ENCODE peak calls at places on chromosome 13, in four cellular contexts. U, H, D and P are unnamed samples.

GRCh38 chr13:60001892-60002291 is 161.8 kb downstream of the DIAPH3 start:
- DNase-seq in U (no peak), H (no peak), D (no peak), P (peak)

GRCh38 chr13:43780666-43781065 is 6.1 kb downstream of the ENOX1 start:
- DNase-seq in U (no peak), H (no peak), D (no peak), P (no peak)

GRCh38 chr13:32234914-32235313 is 80.2 kb downstream of the ZAR1L start:
- DNase-seq in U (no peak), H (no peak), D (no peak), P (no peak)

GRCh38 chr13:34678154-34678553 is 263.9 kb upstream of the NBEA start:
- DNase-seq in U (no peak), H (no peak), D (no peak), P (no peak)

GRCh38 chr13:21557995-21558394 is 46.0 kb downstream of the MICU2 start:
- DNase-seq in U (no peak), H (no peak), D (no peak), P (peak)

GRCh38 chr13:44759222-44759721 is 183.1 kb upstream of the TSC22D1 start:
- DNase-seq in U (no peak), H (no peak), D (no peak), P (no peak)

GRCh38 chr13:101111894-101112293 is 304.4 kb downstream of the NALCN start:
- DNase-seq in U (no peak), H (no peak), D (no peak), P (no peak)

GRCh38 chr13:46893820-46894533 is 2.9 kb downstream of the HTR2A start:
- DNase-seq in U (peak), H (peak), D (no peak), P (peak)

GRCh38 chr13:42420304-42420703 is 148.4 kb downstream of the AKAP11 start:
- DNase-seq in U (no peak), H (no peak), D (no peak), P (no peak)

DNA sequence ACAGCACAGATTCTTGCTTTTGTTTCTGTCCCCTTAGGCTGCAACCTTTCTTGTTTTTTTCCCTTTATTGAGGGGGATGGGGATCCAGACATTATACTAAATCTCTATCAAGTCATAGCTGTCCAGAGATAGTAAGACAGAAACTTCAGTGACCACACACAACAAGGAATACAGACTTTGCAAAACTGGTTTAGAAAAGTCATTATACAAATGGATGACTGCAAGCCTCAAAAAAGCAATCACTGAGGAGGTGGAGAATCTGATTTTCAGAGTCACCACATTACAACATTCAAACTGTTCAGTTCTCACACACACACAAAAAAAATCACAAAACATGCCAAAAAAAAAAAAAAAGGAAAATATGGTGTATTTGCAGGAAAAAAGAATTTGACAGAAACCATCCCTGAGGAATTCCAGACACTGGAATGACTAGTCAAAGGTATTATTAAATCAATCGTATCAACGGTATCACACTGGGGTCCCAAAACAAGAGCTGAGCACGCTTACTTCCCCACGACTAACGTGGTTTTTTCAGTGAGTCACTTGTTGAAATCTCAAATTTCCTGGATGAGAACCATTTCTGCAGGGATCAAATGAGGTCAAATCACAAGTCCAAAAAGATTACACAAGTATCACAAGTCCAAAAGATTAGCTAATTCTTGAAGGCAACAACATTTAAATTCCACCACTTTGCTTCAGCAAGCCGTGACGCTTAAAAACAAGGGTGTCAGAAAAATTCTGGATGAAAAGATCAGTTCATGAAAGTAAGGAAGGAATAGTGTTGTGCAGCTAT is 41.2 kb downstream of the USP12 start:
- DNase-seq in U (no peak), H (no peak), D (no peak), P (peak)
- H3K4me3 ChIP-seq in U (no peak), H (no peak), D (no peak), P (no peak)

DNA sequence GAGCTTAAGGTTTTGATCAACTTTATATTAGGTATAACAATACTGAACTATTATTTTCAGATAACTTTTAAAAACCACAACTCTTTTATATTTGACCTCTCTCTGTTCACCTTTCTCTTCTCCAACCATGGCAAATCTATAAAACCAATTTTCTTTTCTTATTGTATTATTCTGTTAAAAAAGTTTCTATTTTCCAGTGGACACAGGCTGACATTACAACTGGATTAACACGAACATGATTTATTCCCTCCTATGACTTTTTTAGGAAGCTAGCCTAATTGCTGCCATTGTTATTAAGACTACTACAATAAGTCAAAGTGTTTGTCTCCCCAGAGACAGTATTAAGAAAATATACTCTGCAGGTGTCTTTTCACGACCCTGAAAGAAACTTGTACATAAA is 2291.1 kb upstream of the PCDH20 start:
- DNase-seq in U (no peak), H (no peak), D (no peak), P (no peak)
- TF ChIP-seq CTCF in U (no peak), H (no peak), D (no peak), P (no peak)

DNA sequence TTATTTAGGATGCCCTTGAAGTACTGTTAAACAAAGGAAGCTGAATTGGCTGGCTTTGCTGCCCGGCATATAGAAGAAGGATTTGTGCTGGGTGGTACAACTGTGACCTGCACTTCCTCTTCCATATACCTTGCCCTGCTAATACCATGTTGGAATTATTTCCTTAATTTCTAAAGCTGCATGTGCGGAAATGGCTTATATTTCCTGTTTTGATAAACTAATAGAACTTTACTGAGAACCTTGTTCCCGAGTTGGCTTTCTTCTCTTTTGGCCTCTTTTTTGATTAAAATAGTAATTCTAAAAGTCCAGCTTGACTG is 41.2 kb downstream of the COL4A2 start:
- DNase-seq in U (no peak), H (no peak), D (no peak), P (no peak)
- H3K4me3 ChIP-seq in U (no peak), H (no peak), D (no peak), P (no peak)

GRCh38 chr13:90233933-90234672 is 1113.4 kb upstream of the MIR17HG start:
- DNase-seq in U (no peak), H (no peak), D (no peak), P (peak)
- TF ChIP-seq CTCF in U (no peak), H (no peak), D (no peak), P (peak)

GRCh38 chr13:28584873-28585317 is 74.0 kb upstream of the POMP start:
- DNase-seq in U (no peak), H (no peak), D (no peak), P (peak)

GRCh38 chr13:28585557-28585956 is 73.4 kb upstream of the POMP start:
- DNase-seq in U (no peak), H (no peak), D (no peak), P (no peak)

GRCh38 chr13:28582892-28583240 is 76.1 kb upstream of the POMP start:
- DNase-seq in U (no peak), H (no peak), D (no peak), P (no peak)

GRCh38 chr13:28582225-28582891 is 76.6 kb upstream of the POMP start:
- DNase-seq in U (no peak), H (no peak), D (no peak), P (peak)

DNA sequence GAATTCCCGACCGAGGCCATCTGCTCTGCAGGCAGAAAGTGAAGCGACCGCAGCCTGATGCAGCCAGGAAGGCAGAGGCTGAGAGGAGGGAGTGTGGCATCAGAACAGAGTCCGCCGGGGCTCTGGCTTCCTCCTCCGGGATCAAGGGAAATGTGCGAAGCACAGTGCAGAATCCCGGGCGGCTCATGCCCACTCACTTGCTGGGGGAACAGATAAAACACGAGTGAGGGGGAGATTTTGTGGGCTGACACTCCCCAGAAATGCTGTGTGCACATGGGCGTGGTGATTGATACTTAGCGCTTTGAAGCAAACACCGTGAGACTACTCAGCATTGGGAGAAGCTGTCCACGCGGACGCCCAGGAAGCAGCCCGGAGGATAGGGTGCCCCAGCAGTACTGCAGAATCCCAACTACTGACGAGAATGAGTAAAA is 75.3 kb upstream of the POMP start:
- DNase-seq in U (no peak), H (no peak), D (no peak), P (peak)
- H3K4me3 ChIP-seq in U (no peak), H (no peak), D (no peak), P (no peak)

DNA sequence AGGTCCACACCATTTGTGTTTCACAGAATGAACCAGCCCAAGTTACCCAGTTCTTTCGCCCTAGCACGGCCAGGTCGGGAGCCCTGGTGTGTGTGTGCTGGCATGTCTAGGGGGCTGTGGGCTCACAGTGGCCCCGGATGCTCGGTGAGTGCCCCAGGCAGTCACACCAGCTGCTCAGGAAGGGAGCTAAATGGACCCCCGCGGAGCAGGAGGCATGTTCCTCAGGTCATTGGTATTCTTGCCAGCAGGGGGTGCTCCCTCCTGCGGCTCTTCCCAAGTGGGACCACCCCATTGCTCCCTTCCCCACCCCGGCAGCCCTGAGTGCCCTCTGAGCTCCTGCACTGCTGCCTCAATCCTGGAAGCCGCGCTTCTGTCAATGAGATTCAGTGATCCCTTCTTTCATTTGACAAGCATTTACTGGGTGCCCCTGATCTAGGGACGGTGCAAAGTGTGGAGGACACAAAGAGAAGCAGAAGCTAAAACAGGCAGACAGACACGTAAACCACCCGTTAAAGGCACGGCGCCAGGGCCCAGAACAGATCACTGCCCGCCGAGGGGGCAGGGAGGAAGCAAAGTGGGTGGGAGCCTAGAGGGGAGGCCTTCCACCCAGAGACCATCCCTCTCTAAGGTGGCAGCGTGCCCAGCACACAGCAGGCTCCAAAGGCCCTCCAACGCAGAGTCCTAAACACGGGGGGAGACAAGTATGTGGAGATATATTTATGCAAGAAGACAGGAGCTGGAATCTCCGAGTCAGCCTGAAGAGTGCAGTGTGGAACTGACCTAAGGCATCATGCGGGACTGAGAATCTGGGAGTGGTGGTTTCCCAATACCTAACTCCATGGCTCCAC is 5.2 kb upstream of the ADPRHL1 start:
- DNase-seq in U (no peak), H (peak), D (no peak), P (peak)
- TF ChIP-seq CTCF in U (no peak), H (peak), D (no peak), P (peak)

DNA sequence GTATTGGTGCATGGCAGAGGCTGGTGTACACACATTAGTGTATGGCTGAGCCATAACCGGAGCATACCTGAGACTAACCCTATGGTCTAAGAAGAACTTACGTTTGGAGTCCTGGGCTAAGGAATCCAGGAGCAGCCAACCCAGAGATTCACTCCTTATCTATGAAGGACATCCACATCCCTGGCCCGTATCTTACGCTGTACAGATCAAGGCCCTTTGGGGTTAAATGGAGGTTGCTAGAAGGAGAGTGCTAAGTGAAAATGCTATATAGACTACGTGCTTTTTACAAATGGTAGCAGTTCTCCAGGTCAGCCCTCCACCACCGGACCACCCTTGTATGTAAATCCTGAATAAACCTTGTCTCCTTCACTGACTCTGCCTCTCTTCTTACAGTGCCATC is 1.9 kb upstream of the SUGT1 start:
- DNase-seq in U (no peak), H (no peak), D (no peak), P (no peak)
- H3K4me3 ChIP-seq in U (no peak), H (peak), D (no peak), P (peak)

GRCh38 chr13:75482070-75482819 is at the start of gene TBC1D4:
- DNase-seq in U (peak), H (peak), D (peak), P (peak)

GRCh38 chr13:75485286-75486062 is 3.5 kb upstream of the TBC1D4 start:
- DNase-seq in U (no peak), H (no peak), D (no peak), P (peak)

GRCh38 chr13:75480691-75481175 is 1.2 kb downstream of the TBC1D4 start:
- DNase-seq in U (peak), H (peak), D (no peak), P (peak)

GRCh38 chr13:75481176-75482069 is 546 bp downstream of the TBC1D4 start:
- DNase-seq in U (peak), H (peak), D (no peak), P (no peak)

DNA sequence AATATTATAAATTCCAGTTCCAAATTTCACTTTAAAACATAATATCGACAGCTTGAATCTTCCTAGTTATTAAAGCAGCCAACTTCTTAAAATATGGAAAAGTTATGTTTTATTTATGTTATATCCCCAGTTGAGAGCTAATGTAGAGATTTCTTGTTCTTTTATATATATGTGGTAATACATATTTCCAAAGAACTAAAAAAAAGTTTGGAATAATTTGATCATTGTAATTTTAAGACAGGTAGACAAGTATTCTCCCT is 781 bp upstream of the TBC1D4 start:
- DNase-seq in U (no peak), H (no peak), D (no peak), P (no peak)
- TF ChIP-seq CTCF in U (no peak), H (no peak), D (no peak), P (no peak)

DNA sequence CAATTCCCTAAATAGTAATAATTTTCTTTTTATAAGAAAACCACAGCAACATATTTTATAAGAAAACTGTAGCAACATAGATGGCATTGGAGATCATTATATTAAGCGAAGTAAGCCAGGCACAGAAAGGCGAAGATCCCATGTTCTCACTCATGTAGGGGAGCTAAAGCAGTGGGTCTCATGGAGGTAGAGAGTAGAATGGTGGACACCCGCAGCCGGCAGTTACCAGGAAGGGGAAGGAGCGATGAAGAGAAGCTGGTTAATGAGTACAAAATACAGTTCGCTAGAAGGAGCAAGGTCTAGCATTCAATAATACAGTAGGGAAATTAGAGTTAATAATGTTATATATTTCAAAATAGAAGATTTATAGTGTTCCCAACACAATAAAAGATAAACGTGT is 42.8 kb downstream of the CRYL1 start:
- DNase-seq in U (no peak), H (no peak), D (no peak), P (no peak)
- H3K4me3 ChIP-seq in U (no peak), H (no peak), D (no peak), P (no peak)

DNA sequence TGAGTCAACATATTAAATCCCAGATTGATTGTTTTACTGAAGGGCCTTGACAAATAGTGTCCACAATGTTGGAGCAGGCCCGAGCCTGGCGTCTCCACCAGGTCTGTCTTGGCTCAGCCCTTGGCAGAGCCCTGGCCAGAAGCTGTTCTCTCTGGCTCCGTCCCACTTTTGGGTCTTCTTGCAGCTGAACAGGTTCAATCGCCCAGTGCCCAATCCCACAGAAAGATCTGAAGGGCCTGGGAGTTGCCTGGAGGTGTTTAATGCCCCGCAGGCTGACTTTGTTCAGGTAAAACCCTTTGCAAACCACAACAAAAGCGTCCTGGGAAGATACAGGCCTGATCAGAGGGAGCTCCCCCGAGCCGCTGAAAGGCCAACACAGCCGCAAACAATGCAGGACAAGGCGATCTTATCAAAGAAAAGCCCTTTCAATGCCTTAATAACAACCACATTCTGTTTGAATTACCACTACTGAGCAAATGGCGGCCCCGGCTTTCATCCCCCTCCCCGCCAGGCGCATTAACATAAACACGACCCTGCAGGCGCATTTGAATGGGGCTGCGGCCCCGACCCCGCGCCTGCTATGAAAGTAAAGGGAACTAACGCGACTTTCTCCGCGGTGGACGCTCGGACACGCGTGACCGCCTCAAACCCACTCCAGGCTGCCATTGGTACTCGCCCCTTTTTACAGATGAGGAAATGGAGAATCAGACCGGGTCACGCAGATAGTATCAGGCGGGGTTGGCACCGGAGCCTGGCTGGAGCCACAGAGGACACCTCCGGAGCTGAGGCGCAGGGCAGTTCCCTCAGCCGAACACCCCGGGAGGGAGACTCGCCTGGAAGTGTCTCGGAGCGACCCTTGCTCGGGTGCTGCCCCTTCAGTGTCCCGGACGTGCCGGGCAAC is 3.1 kb downstream of the CDX2 start:
- DNase-seq in U (no peak), H (no peak), D (no peak), P (no peak)
- TF ChIP-seq CTCF in U (no peak), H (no peak), D (no peak), P (no peak)